ENCODE peak calls at places on chromosomes 7 and 10, in five cellular contexts. One of them, this sample, is unnamed.

GRCh38 chr10:70498970-70499828 is 20.6 kb downstream of the PALD1 start:
- DNase-seq in NCI-H1436: no peak
- DNase-seq in LNCaP clone FGC: no peak
- DNase-seq in activated CD4-positive, CD25-positive, alpha-beta regulatory T cell: no peak
- DNase-seq in BJ: no peak
- DNase-seq in this sample: no peak

GRCh38 chr10:47031251-47031952 is 120.2 kb downstream of the PTPN20 start:
- DNase-seq in NCI-H1436: no peak
- DNase-seq in LNCaP clone FGC: no peak
- DNase-seq in activated CD4-positive, CD25-positive, alpha-beta regulatory T cell: no peak
- DNase-seq in BJ: no peak
- DNase-seq in this sample: no peak

GRCh38 chr10:15856328-15857000 is 3.8 kb downstream of the MINDY3 start:
- DNase-seq in NCI-H1436: no peak
- DNase-seq in LNCaP clone FGC: peak
- DNase-seq in activated CD4-positive, CD25-positive, alpha-beta regulatory T cell: no peak
- DNase-seq in BJ: peak
- DNase-seq in this sample: no peak

GRCh38 chr7:55641811-55642210 is 69.5 kb upstream of the VOPP1 start:
- DNase-seq in NCI-H1436: no peak
- DNase-seq in LNCaP clone FGC: no peak
- DNase-seq in activated CD4-positive, CD25-positive, alpha-beta regulatory T cell: no peak
- DNase-seq in BJ: no peak
- DNase-seq in this sample: peak

GRCh38 chr10:34092891-34093290 is 722.2 kb downstream of the PARD3 start:
- DNase-seq in NCI-H1436: no peak
- DNase-seq in LNCaP clone FGC: no peak
- DNase-seq in activated CD4-positive, CD25-positive, alpha-beta regulatory T cell: no peak
- DNase-seq in BJ: no peak
- DNase-seq in this sample: no peak

GRCh38 chr7:129825005-129825553 is 127.7 kb downstream of the UBE2H start:
- DNase-seq in NCI-H1436: peak
- DNase-seq in LNCaP clone FGC: peak
- DNase-seq in activated CD4-positive, CD25-positive, alpha-beta regulatory T cell: peak
- DNase-seq in BJ: no peak
- DNase-seq in this sample: peak

GRCh38 chr7:87330316-87330715 is 15.1 kb upstream of the CROT start:
- DNase-seq in NCI-H1436: no peak
- DNase-seq in LNCaP clone FGC: no peak
- DNase-seq in activated CD4-positive, CD25-positive, alpha-beta regulatory T cell: no peak
- DNase-seq in BJ: no peak
- DNase-seq in this sample: no peak

GRCh38 chr10:118768041-118768933 is 13.5 kb upstream of the CACUL1 start:
- DNase-seq in NCI-H1436: no peak
- DNase-seq in LNCaP clone FGC: no peak
- DNase-seq in activated CD4-positive, CD25-positive, alpha-beta regulatory T cell: no peak
- DNase-seq in BJ: no peak
- DNase-seq in this sample: no peak

GRCh38 chr7:75650671-75651070 is 88.1 kb downstream of the HIP1 start:
- DNase-seq in NCI-H1436: no peak
- DNase-seq in LNCaP clone FGC: no peak
- DNase-seq in activated CD4-positive, CD25-positive, alpha-beta regulatory T cell: no peak
- DNase-seq in BJ: no peak
- DNase-seq in this sample: no peak

GRCh38 chr7:115135111-115135510 is 213.2 kb downstream of the MDFIC start:
- DNase-seq in NCI-H1436: no peak
- DNase-seq in LNCaP clone FGC: no peak
- DNase-seq in activated CD4-positive, CD25-positive, alpha-beta regulatory T cell: no peak
- DNase-seq in BJ: no peak
- DNase-seq in this sample: no peak

GRCh38 chr7:159231017-159231416 is 86.3 kb upstream of the VIPR2 start:
- DNase-seq in NCI-H1436: no peak
- DNase-seq in LNCaP clone FGC: no peak
- DNase-seq in activated CD4-positive, CD25-positive, alpha-beta regulatory T cell: no peak
- DNase-seq in BJ: no peak
- DNase-seq in this sample: no peak

GRCh38 chr10:122112625-122113160 is 123.7 kb downstream of the TACC2 start:
- DNase-seq in NCI-H1436: no peak
- DNase-seq in LNCaP clone FGC: peak
- DNase-seq in activated CD4-positive, CD25-positive, alpha-beta regulatory T cell: no peak
- DNase-seq in BJ: peak
- DNase-seq in this sample: no peak

GRCh38 chr7:130598056-130598455 is 70.5 kb downstream of the COPG2 start:
- DNase-seq in NCI-H1436: no peak
- DNase-seq in LNCaP clone FGC: no peak
- DNase-seq in activated CD4-positive, CD25-positive, alpha-beta regulatory T cell: no peak
- DNase-seq in BJ: no peak
- DNase-seq in this sample: no peak

GRCh38 chr10:117499248-117500105 is 43.1 kb upstream of the EMX2 start:
- DNase-seq in NCI-H1436: no peak
- DNase-seq in LNCaP clone FGC: no peak
- DNase-seq in activated CD4-positive, CD25-positive, alpha-beta regulatory T cell: no peak
- DNase-seq in BJ: no peak
- DNase-seq in this sample: no peak

GRCh38 chr10:86758231-86759072 is 2.0 kb downstream of the BMPR1A start:
- DNase-seq in NCI-H1436: no peak
- DNase-seq in LNCaP clone FGC: no peak
- DNase-seq in activated CD4-positive, CD25-positive, alpha-beta regulatory T cell: no peak
- DNase-seq in BJ: no peak
- DNase-seq in this sample: no peak

GRCh38 chr10:121351533-121351932 is 246.7 kb downstream of the FGFR2 start:
- DNase-seq in NCI-H1436: no peak
- DNase-seq in LNCaP clone FGC: no peak
- DNase-seq in activated CD4-positive, CD25-positive, alpha-beta regulatory T cell: no peak
- DNase-seq in BJ: no peak
- DNase-seq in this sample: no peak

GRCh38 chr10:93821051-93821772 is 63.5 kb downstream of the LGI1 start:
- DNase-seq in NCI-H1436: no peak
- DNase-seq in LNCaP clone FGC: no peak
- DNase-seq in activated CD4-positive, CD25-positive, alpha-beta regulatory T cell: no peak
- DNase-seq in BJ: no peak
- DNase-seq in this sample: no peak

GRCh38 chr7:139505563-139505962 is 17.9 kb upstream of the CLEC2L start:
- DNase-seq in NCI-H1436: peak
- DNase-seq in LNCaP clone FGC: no peak
- DNase-seq in activated CD4-positive, CD25-positive, alpha-beta regulatory T cell: no peak
- DNase-seq in BJ: no peak
- DNase-seq in this sample: no peak

GRCh38 chr10:126171555-126171954 is 216.7 kb downstream of the ADAM12 start:
- DNase-seq in NCI-H1436: no peak
- DNase-seq in LNCaP clone FGC: no peak
- DNase-seq in activated CD4-positive, CD25-positive, alpha-beta regulatory T cell: no peak
- DNase-seq in BJ: peak
- DNase-seq in this sample: no peak

GRCh38 chr7:127751723-127752448 is 99.9 kb downstream of the SND1 start:
- DNase-seq in NCI-H1436: no peak
- DNase-seq in LNCaP clone FGC: no peak
- DNase-seq in activated CD4-positive, CD25-positive, alpha-beta regulatory T cell: no peak
- DNase-seq in BJ: no peak
- DNase-seq in this sample: no peak

GRCh38 chr7:138204285-138204988 is 128.2 kb downstream of the AKR1D1 start:
- DNase-seq in NCI-H1436: no peak
- DNase-seq in LNCaP clone FGC: no peak
- DNase-seq in activated CD4-positive, CD25-positive, alpha-beta regulatory T cell: no peak
- DNase-seq in BJ: no peak
- DNase-seq in this sample: no peak

GRCh38 chr10:97013568-97013967 is 172.2 kb downstream of the SLIT1 start:
- DNase-seq in NCI-H1436: no peak
- DNase-seq in LNCaP clone FGC: no peak
- DNase-seq in activated CD4-positive, CD25-positive, alpha-beta regulatory T cell: no peak
- DNase-seq in BJ: no peak
- DNase-seq in this sample: no peak

GRCh38 chr7:139702811-139703467 is 74.9 kb downstream of the HIPK2 start:
- DNase-seq in NCI-H1436: no peak
- DNase-seq in LNCaP clone FGC: no peak
- DNase-seq in activated CD4-positive, CD25-positive, alpha-beta regulatory T cell: no peak
- DNase-seq in BJ: no peak
- DNase-seq in this sample: no peak

GRCh38 chr10:127974911-127975310 is 68.0 kb downstream of the PTPRE start:
- DNase-seq in NCI-H1436: no peak
- DNase-seq in LNCaP clone FGC: no peak
- DNase-seq in activated CD4-positive, CD25-positive, alpha-beta regulatory T cell: no peak
- DNase-seq in BJ: no peak
- DNase-seq in this sample: no peak

GRCh38 chr10:42977032-42977416 is 99.8 kb upstream of the RET start:
- DNase-seq in NCI-H1436: no peak
- DNase-seq in LNCaP clone FGC: no peak
- DNase-seq in activated CD4-positive, CD25-positive, alpha-beta regulatory T cell: no peak
- DNase-seq in BJ: no peak
- DNase-seq in this sample: no peak

GRCh38 chr7:157016352-157017041 is 6.0 kb upstream of the MNX1 start:
- DNase-seq in NCI-H1436: peak
- DNase-seq in LNCaP clone FGC: no peak
- DNase-seq in activated CD4-positive, CD25-positive, alpha-beta regulatory T cell: no peak
- DNase-seq in BJ: no peak
- DNase-seq in this sample: no peak

GRCh38 chr10:123021517-123021916 is 12.7 kb downstream of the ACADSB start:
- DNase-seq in NCI-H1436: peak
- DNase-seq in LNCaP clone FGC: no peak
- DNase-seq in activated CD4-positive, CD25-positive, alpha-beta regulatory T cell: no peak
- DNase-seq in BJ: no peak
- DNase-seq in this sample: no peak

GRCh38 chr7:151179287-151179860 is 7.7 kb downstream of the ASB10 start:
- DNase-seq in NCI-H1436: no peak
- DNase-seq in LNCaP clone FGC: no peak
- DNase-seq in activated CD4-positive, CD25-positive, alpha-beta regulatory T cell: no peak
- DNase-seq in BJ: no peak
- DNase-seq in this sample: no peak

GRCh38 chr7:17195576-17195975 is 102.9 kb upstream of the AHR start:
- DNase-seq in NCI-H1436: no peak
- DNase-seq in LNCaP clone FGC: no peak
- DNase-seq in activated CD4-positive, CD25-positive, alpha-beta regulatory T cell: no peak
- DNase-seq in BJ: no peak
- DNase-seq in this sample: no peak